ENCODE peak calls at places on chromosomes 6 and 20, in seven cellular contexts. One of them, this sample, is unnamed.

GRCh38 chr6:79115557-79115956 is 37.5 kb upstream of the PHIP start:
- DNase-seq in tibial nerve: no peak
- DNase-seq in body of pancreas: no peak
- DNase-seq in thyroid gland: no peak
- DNase-seq in adrenal gland: no peak
- DNase-seq in breast epithelium: no peak
- DNase-seq in prostate gland: no peak
- DNase-seq in this sample: no peak

GRCh38 chr6:146775227-146775626 is 176.5 kb downstream of the ADGB start:
- DNase-seq in tibial nerve: no peak
- DNase-seq in body of pancreas: no peak
- DNase-seq in thyroid gland: no peak
- DNase-seq in adrenal gland: no peak
- DNase-seq in breast epithelium: no peak
- DNase-seq in prostate gland: no peak
- DNase-seq in this sample: no peak

GRCh38 chr6:126721581-126722145 is 381.7 kb downstream of the CENPW start:
- DNase-seq in tibial nerve: no peak
- DNase-seq in body of pancreas: no peak
- DNase-seq in thyroid gland: no peak
- DNase-seq in adrenal gland: no peak
- DNase-seq in breast epithelium: no peak
- DNase-seq in prostate gland: no peak
- DNase-seq in this sample: no peak

GRCh38 chr6:15715060-15715459 is 52.2 kb upstream of the DTNBP1 start:
- DNase-seq in tibial nerve: no peak
- DNase-seq in body of pancreas: no peak
- DNase-seq in thyroid gland: no peak
- DNase-seq in adrenal gland: peak; percentile 63
- DNase-seq in breast epithelium: no peak
- DNase-seq in prostate gland: no peak
- DNase-seq in this sample: no peak

GRCh38 chr6:20709451-20709850 is 175.2 kb downstream of the CDKAL1 start:
- DNase-seq in tibial nerve: no peak
- DNase-seq in body of pancreas: no peak
- DNase-seq in thyroid gland: no peak
- DNase-seq in adrenal gland: no peak
- DNase-seq in breast epithelium: no peak
- DNase-seq in prostate gland: no peak
- DNase-seq in this sample: no peak

GRCh38 chr20:33065785-33066184 is 12.1 kb downstream of the BPIFB3 start:
- DNase-seq in tibial nerve: no peak
- DNase-seq in body of pancreas: no peak
- DNase-seq in thyroid gland: no peak
- DNase-seq in adrenal gland: no peak
- DNase-seq in breast epithelium: no peak
- DNase-seq in prostate gland: no peak
- DNase-seq in this sample: no peak

GRCh38 chr6:16370943-16371342 is 132.6 kb downstream of the GMPR start:
- DNase-seq in tibial nerve: no peak
- DNase-seq in body of pancreas: no peak
- DNase-seq in thyroid gland: no peak
- DNase-seq in adrenal gland: no peak
- DNase-seq in breast epithelium: no peak
- DNase-seq in prostate gland: no peak
- DNase-seq in this sample: no peak

GRCh38 chr6:40916816-40917215 is 122.2 kb downstream of the UNC5CL start:
- DNase-seq in tibial nerve: no peak
- DNase-seq in body of pancreas: no peak
- DNase-seq in thyroid gland: no peak
- DNase-seq in adrenal gland: no peak
- DNase-seq in breast epithelium: no peak
- DNase-seq in prostate gland: no peak
- DNase-seq in this sample: no peak

GRCh38 chr6:20640181-20640580 is 105.9 kb downstream of the CDKAL1 start:
- DNase-seq in tibial nerve: no peak
- DNase-seq in body of pancreas: no peak
- DNase-seq in thyroid gland: no peak
- DNase-seq in adrenal gland: no peak
- DNase-seq in breast epithelium: no peak
- DNase-seq in prostate gland: no peak
- DNase-seq in this sample: no peak

GRCh38 chr20:43420192-43420591 is 37.5 kb upstream of the SRSF6 start:
- DNase-seq in tibial nerve: no peak
- DNase-seq in body of pancreas: no peak
- DNase-seq in thyroid gland: no peak
- DNase-seq in adrenal gland: no peak
- DNase-seq in breast epithelium: no peak
- DNase-seq in prostate gland: no peak
- DNase-seq in this sample: no peak

GRCh38 chr6:70396796-70397729 is 16.2 kb upstream of the FAM135A start:
- DNase-seq in tibial nerve: no peak
- DNase-seq in body of pancreas: peak; percentile 28
- DNase-seq in thyroid gland: no peak
- DNase-seq in adrenal gland: no peak
- DNase-seq in breast epithelium: no peak
- DNase-seq in prostate gland: peak; percentile 61
- DNase-seq in this sample: no peak

GRCh38 chr6:170011233-170012142 is 260.1 kb downstream of the ERMARD start:
- DNase-seq in tibial nerve: no peak
- DNase-seq in body of pancreas: no peak
- DNase-seq in thyroid gland: no peak
- DNase-seq in adrenal gland: peak; percentile 63
- DNase-seq in breast epithelium: no peak
- DNase-seq in prostate gland: no peak
- DNase-seq in this sample: no peak

GRCh38 chr6:106118835-106119443 is 32.8 kb downstream of the PRDM1 start:
- DNase-seq in tibial nerve: no peak
- DNase-seq in body of pancreas: no peak
- DNase-seq in thyroid gland: no peak
- DNase-seq in adrenal gland: no peak
- DNase-seq in breast epithelium: no peak
- DNase-seq in prostate gland: no peak
- DNase-seq in this sample: no peak

GRCh38 chr6:36590237-36590636 is 3.9 kb upstream of the SRSF3 start:
- DNase-seq in tibial nerve: no peak
- DNase-seq in body of pancreas: no peak
- DNase-seq in thyroid gland: no peak
- DNase-seq in adrenal gland: no peak
- DNase-seq in breast epithelium: no peak
- DNase-seq in prostate gland: no peak
- DNase-seq in this sample: no peak

GRCh38 chr6:72553531-72554202 is 68.2 kb upstream of the KCNQ5 start:
- DNase-seq in tibial nerve: no peak
- DNase-seq in body of pancreas: no peak
- DNase-seq in thyroid gland: no peak
- DNase-seq in adrenal gland: no peak
- DNase-seq in breast epithelium: no peak
- DNase-seq in prostate gland: no peak
- DNase-seq in this sample: no peak

GRCh38 chr6:155604991-155605390 is 149.4 kb upstream of the NOX3 start:
- DNase-seq in tibial nerve: no peak
- DNase-seq in body of pancreas: no peak
- DNase-seq in thyroid gland: no peak
- DNase-seq in adrenal gland: no peak
- DNase-seq in breast epithelium: no peak
- DNase-seq in prostate gland: no peak
- DNase-seq in this sample: no peak

GRCh38 chr6:37495199-37495913 is 4.3 kb downstream of the CCDC167 start:
- DNase-seq in tibial nerve: no peak
- DNase-seq in body of pancreas: no peak
- DNase-seq in thyroid gland: no peak
- DNase-seq in adrenal gland: no peak
- DNase-seq in breast epithelium: no peak
- DNase-seq in prostate gland: no peak
- DNase-seq in this sample: no peak

GRCh38 chr6:150006961-150007464 is 18.3 kb downstream of the RAET1L start:
- DNase-seq in tibial nerve: no peak
- DNase-seq in body of pancreas: no peak
- DNase-seq in thyroid gland: no peak
- DNase-seq in adrenal gland: no peak
- DNase-seq in breast epithelium: no peak
- DNase-seq in prostate gland: no peak
- DNase-seq in this sample: no peak

DNA sequence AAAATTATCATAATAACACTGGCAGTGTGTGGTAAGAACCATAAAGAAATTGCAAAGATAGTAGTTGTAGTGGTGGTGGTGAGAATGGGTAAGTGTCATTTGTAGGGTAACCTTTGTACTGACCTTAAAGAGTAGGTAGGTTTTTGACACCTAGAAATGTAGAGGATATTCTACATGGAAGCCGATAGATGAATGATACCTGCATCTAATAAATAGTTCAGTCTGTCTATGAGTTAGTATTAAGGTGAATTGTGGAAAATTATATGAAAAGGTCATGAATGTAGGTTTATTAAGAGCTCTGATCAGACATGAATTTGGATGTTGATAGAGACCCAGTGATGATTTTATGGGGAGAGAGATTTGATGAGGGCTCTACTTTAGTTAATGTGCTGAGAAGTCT is 78.1 kb downstream of the MYO6 start:
- DNase-seq in tibial nerve: no peak
- DNase-seq in body of pancreas: no peak
- DNase-seq in thyroid gland: no peak
- DNase-seq in adrenal gland: no peak
- DNase-seq in breast epithelium: no peak
- DNase-seq in prostate gland: no peak
- DNase-seq in this sample: no peak
- TF ChIP-seq POLR2A in tibial nerve: no peak
- TF ChIP-seq POLR2A in body of pancreas: no peak
- TF ChIP-seq POLR2A in thyroid gland: no peak
- TF ChIP-seq POLR2A in adrenal gland: no peak
- TF ChIP-seq POLR2A in breast epithelium: no peak
- TF ChIP-seq POLR2A in prostate gland: no peak
- TF ChIP-seq POLR2A in this sample: no peak

DNA sequence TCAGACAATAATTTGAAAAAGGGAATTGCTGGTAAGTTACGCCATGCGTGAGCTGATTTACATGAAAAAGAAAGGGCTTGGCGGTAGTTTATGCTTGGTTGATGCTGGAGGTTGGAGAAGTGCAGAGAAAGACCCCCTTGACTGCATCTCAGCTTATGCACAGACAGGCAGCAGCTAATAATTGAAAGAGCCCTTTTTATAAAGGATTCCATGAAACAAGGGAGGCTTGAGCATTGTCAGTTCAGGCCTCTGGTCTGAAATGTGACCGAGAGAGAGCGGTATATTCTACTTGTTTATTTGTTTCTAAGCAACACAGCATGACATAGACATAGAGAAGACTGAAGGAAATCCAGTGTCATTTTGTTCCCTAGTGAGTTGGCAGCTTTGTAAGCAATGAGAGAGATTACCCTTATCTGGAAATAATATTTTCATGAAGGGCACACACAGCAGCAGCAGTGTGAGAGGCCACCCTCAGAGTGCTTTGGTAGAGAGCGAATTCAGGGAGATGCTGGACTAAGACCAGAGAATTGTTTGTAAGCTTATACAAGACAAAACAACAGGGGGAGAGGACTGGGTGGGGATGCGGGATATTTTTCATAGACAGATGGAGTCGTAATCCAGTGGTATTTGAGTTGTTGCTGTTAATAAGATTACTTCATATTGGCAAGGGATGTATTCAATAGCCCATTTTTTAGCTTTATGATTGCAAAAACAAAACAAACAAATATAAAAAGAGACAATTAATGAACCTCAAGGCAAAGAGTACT is 34.6 kb upstream of the LAMA2 start:
- DNase-seq in tibial nerve: no peak
- DNase-seq in body of pancreas: no peak
- DNase-seq in thyroid gland: no peak
- DNase-seq in adrenal gland: no peak
- DNase-seq in breast epithelium: no peak
- DNase-seq in prostate gland: no peak
- DNase-seq in this sample: no peak
- H3K27ac ChIP-seq in tibial nerve: peak overlapping the region; percentile 37
- H3K27ac ChIP-seq in body of pancreas: no peak overlapping the region
- H3K27ac ChIP-seq in thyroid gland: no peak overlapping the region
- H3K27ac ChIP-seq in adrenal gland: no peak overlapping the region
- H3K27ac ChIP-seq in breast epithelium: no peak overlapping the region
- H3K27ac ChIP-seq in prostate gland: no peak overlapping the region
- H3K27ac ChIP-seq in this sample: no peak overlapping the region

GRCh38 chr6:34424200-34425131 is 1.4 kb downstream of the RPS10 start:
- DNase-seq in tibial nerve: no peak
- DNase-seq in body of pancreas: no peak
- DNase-seq in thyroid gland: no peak
- DNase-seq in adrenal gland: no peak
- DNase-seq in breast epithelium: no peak
- DNase-seq in prostate gland: no peak
- DNase-seq in this sample: no peak

GRCh38 chr6:34425132-34425497 is 754 bp downstream of the RPS10 start:
- DNase-seq in tibial nerve: no peak
- DNase-seq in body of pancreas: no peak
- DNase-seq in thyroid gland: no peak
- DNase-seq in adrenal gland: no peak
- DNase-seq in breast epithelium: no peak
- DNase-seq in prostate gland: no peak
- DNase-seq in this sample: no peak

GRCh38 chr6:34423254-34423653 is 2.6 kb downstream of the RPS10 start:
- DNase-seq in tibial nerve: no peak
- DNase-seq in body of pancreas: no peak
- DNase-seq in thyroid gland: no peak
- DNase-seq in adrenal gland: no peak
- DNase-seq in breast epithelium: no peak
- DNase-seq in prostate gland: no peak
- DNase-seq in this sample: no peak

GRCh38 chr6:34425498-34426410 is at the start of gene RPS10:
- DNase-seq in tibial nerve: peak; percentile 82
- DNase-seq in body of pancreas: peak; percentile 94
- DNase-seq in thyroid gland: peak; percentile 92
- DNase-seq in adrenal gland: peak; percentile 94
- DNase-seq in breast epithelium: peak; percentile 90
- DNase-seq in prostate gland: peak; percentile 87
- DNase-seq in this sample: peak; percentile 95
- TF ChIP-seq POLR2A in tibial nerve: peak; percentile 76
- TF ChIP-seq POLR2A in body of pancreas: peak; percentile 91
- TF ChIP-seq POLR2A in thyroid gland: no peak
- TF ChIP-seq POLR2A in adrenal gland: peak; percentile 78
- TF ChIP-seq POLR2A in breast epithelium: peak; percentile 68
- TF ChIP-seq POLR2A in prostate gland: peak; percentile 83
- TF ChIP-seq POLR2A in this sample: peak; percentile 73

GRCh38 chr20:42159794-42160193 is 541.6 kb upstream of the CHD6 start:
- DNase-seq in tibial nerve: no peak
- DNase-seq in body of pancreas: no peak
- DNase-seq in thyroid gland: no peak
- DNase-seq in adrenal gland: no peak
- DNase-seq in breast epithelium: no peak
- DNase-seq in prostate gland: no peak
- DNase-seq in this sample: no peak

GRCh38 chr20:42155586-42155985 is 537.4 kb upstream of the CHD6 start:
- DNase-seq in tibial nerve: no peak
- DNase-seq in body of pancreas: no peak
- DNase-seq in thyroid gland: no peak
- DNase-seq in adrenal gland: no peak
- DNase-seq in breast epithelium: no peak
- DNase-seq in prostate gland: no peak
- DNase-seq in this sample: no peak

GRCh38 chr20:42161228-42161829 is 543.2 kb upstream of the CHD6 start:
- DNase-seq in tibial nerve: no peak
- DNase-seq in body of pancreas: no peak
- DNase-seq in thyroid gland: no peak
- DNase-seq in adrenal gland: no peak
- DNase-seq in breast epithelium: no peak
- DNase-seq in prostate gland: no peak
- DNase-seq in this sample: no peak
- H3K27ac ChIP-seq in tibial nerve: no peak overlapping the region
- H3K27ac ChIP-seq in body of pancreas: no peak overlapping the region
- H3K27ac ChIP-seq in thyroid gland: no peak overlapping the region
- H3K27ac ChIP-seq in adrenal gland: no peak overlapping the region
- H3K27ac ChIP-seq in breast epithelium: no peak overlapping the region
- H3K27ac ChIP-seq in prostate gland: no peak overlapping the region
- H3K27ac ChIP-seq in this sample: no peak overlapping the region

GRCh38 chr6:43180058-43180457 is 1.9 kb upstream of the CUL9 start:
- DNase-seq in tibial nerve: no peak
- DNase-seq in body of pancreas: no peak
- DNase-seq in thyroid gland: no peak
- DNase-seq in adrenal gland: no peak
- DNase-seq in breast epithelium: no peak
- DNase-seq in prostate gland: no peak
- DNase-seq in this sample: no peak
- TF ChIP-seq POLR2A in tibial nerve: no peak
- TF ChIP-seq POLR2A in body of pancreas: no peak
- TF ChIP-seq POLR2A in thyroid gland: no peak
- TF ChIP-seq POLR2A in adrenal gland: no peak
- TF ChIP-seq POLR2A in breast epithelium: no peak
- TF ChIP-seq POLR2A in prostate gland: no peak
- TF ChIP-seq POLR2A in this sample: no peak